ENCODE peak calls at places on chromosomes 16 and 17, in six cellular contexts. J is fibroblast of the aortic adventitia, Q is ascending aorta, S is AG09309, E is stomach, K is DND-41. W is an unnamed sample.

GRCh38 chr17:38550661-38551060 is 55.1 kb downstream of the SRCIN1 start:
- DNase-seq in J (peak), Q (peak), S (peak), E (peak), K (no peak), W (no peak)

GRCh38 chr17:7260601-7261376 is 1.5 kb downstream of the CLDN7 start:
- DNase-seq in J (no peak), Q (no peak), S (no peak), E (peak), K (no peak), W (no peak)

GRCh38 chr16:25544294-25544693 is 147.5 kb upstream of the HS3ST4 start:
- DNase-seq in J (no peak), Q (no peak), S (no peak), E (no peak), K (no peak), W (no peak)

GRCh38 chr16:67966549-67967182 is 1.8 kb downstream of the SLC12A4 start:
- DNase-seq in J (peak), Q (peak), S (no peak), E (no peak), K (no peak), W (no peak)

GRCh38 chr16:88810166-88810867 is 1.4 kb downstream of the APRT start:
- DNase-seq in J (no peak), Q (no peak), S (no peak), E (no peak), K (no peak), W (no peak)

GRCh38 chr17:49520386-49521087 is 25.4 kb downstream of the NGFR start:
- DNase-seq in J (no peak), Q (peak), S (no peak), E (no peak), K (no peak), W (no peak)

GRCh38 chr17:15958484-15958854 is 13.5 kb downstream of the ADORA2B start:
- DNase-seq in J (no peak), Q (no peak), S (no peak), E (no peak), K (no peak), W (no peak)

GRCh38 chr16:79597277-79597676 is 3.3 kb downstream of the MAF start:
- DNase-seq in J (no peak), Q (no peak), S (no peak), E (no peak), K (no peak), W (no peak)

GRCh38 chr16:11140466-11140865 is 115.5 kb downstream of the SOCS1 start:
- DNase-seq in J (no peak), Q (no peak), S (no peak), E (no peak), K (no peak), W (no peak)

GRCh38 chr16:84043486-84044107 is 1.0 kb upstream of the SLC38A8 start:
- DNase-seq in J (no peak), Q (no peak), S (no peak), E (no peak), K (no peak), W (no peak)

GRCh38 chr17:42055496-42055895 is 5.1 kb upstream of the C17orf113 start:
- DNase-seq in J (no peak), Q (no peak), S (no peak), E (no peak), K (no peak), W (no peak)

GRCh38 chr16:57134982-57135381 is 42.6 kb downstream of the CPNE2 start:
- DNase-seq in J (no peak), Q (no peak), S (no peak), E (no peak), K (no peak), W (no peak)

GRCh38 chr17:70050192-70050591 is 24.8 kb upstream of the KCNJ16 start:
- DNase-seq in J (peak), Q (no peak), S (peak), E (no peak), K (no peak), W (no peak)

GRCh38 chr17:36760425-36760824 is 159.0 kb downstream of the MRM1 start:
- DNase-seq in J (no peak), Q (no peak), S (no peak), E (no peak), K (no peak), W (no peak)

GRCh38 chr17:52027620-52028019 is 130.9 kb downstream of the CA10 start:
- DNase-seq in J (no peak), Q (no peak), S (no peak), E (no peak), K (no peak), W (no peak)

GRCh38 chr17:40307001-40307690 is 1.8 kb upstream of the RARA start:
- DNase-seq in J (peak), Q (no peak), S (no peak), E (no peak), K (peak), W (no peak)

GRCh38 chr17:11031787-11032186 is 193.9 kb upstream of the PIRT start:
- DNase-seq in J (no peak), Q (no peak), S (no peak), E (no peak), K (no peak), W (peak)

GRCh38 chr16:8892101-8892575 is 10.0 kb downstream of the LITAFD start:
- DNase-seq in J (no peak), Q (no peak), S (no peak), E (no peak), K (no peak), W (no peak)

GRCh38 chr17:66255112-66255511 is 25.9 kb upstream of the APOH start:
- DNase-seq in J (peak), Q (no peak), S (no peak), E (no peak), K (peak), W (peak)

GRCh38 chr16:87057291-87057881 is 259.8 kb downstream of the C16orf95 start:
- DNase-seq in J (peak), Q (peak), S (no peak), E (no peak), K (no peak), W (no peak)
- TF ChIP-seq CTCF in J (peak), Q (no peak), S (peak), E (no peak), K (peak), W (no peak)

GRCh38 chr17:45227631-45228120 is 6.0 kb downstream of the FMNL1 start:
- DNase-seq in J (no peak), Q (no peak), S (no peak), E (no peak), K (no peak), W (no peak)
- H3K4me3 ChIP-seq in J (no peak), Q (no peak), S (no peak), E (peak), K (no peak), W (no peak)

DNA sequence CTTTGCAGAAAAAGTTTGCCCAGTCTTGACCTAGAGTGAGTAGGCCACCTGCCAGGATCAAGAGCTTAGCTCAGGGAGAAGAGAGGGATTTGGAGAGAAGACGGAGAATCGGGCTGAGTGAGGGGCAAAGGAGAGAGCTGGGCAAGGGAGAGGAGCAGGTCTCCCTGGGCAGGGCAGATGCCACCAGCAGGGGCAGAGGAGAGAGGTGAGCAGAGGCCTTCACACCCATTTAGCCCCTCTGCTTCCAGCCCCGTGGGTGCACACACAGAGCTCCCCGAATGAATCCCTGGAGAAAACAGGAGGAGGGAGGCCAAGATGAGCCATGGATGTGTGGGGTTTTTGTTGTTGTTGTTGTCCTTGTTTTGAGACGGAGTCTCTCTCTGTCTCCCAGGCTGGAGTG is 29.2 kb downstream of the TBX4 start:
- DNase-seq in J (no peak), Q (no peak), S (no peak), E (no peak), K (no peak), W (no peak)
- TF ChIP-seq CTCF in J (no peak), Q (no peak), S (no peak), E (no peak), K (peak), W (no peak)

GRCh38 chr17:81076097-81076754 is 41.3 kb downstream of the BAIAP2 start:
- DNase-seq in J (no peak), Q (no peak), S (no peak), E (no peak), K (no peak), W (no peak)
- H3K4me3 ChIP-seq in J (no peak), Q (no peak), S (no peak), E (no peak), K (no peak), W (no peak)

W was measured in LNCaP clone FGC.